ENCODE peak calls at places on chromosomes 1 and 21, in six cellular contexts. O is lower leg skin, H is sigmoid colon, P is erythroblast, U is HCT116, Q is body of pancreas. G is an unnamed sample.

GRCh38 chr1:67945733-67946374 is 104.6 kb downstream of the DIRAS3 start:
- DNase-seq in O (no peak), H (no peak), P (no peak), U (no peak), Q (no peak), G (no peak)

GRCh38 chr1:65423884-65424655 is 3.6 kb downstream of the LEPR start:
- DNase-seq in O (no peak), H (no peak), P (peak; percentile 79), U (peak; percentile 70), Q (no peak), G (no peak)

GRCh38 chr21:34100789-34101188 is 27.4 kb downstream of the MRPS6 start:
- DNase-seq in O (no peak), H (no peak), P (no peak), U (no peak), Q (no peak), G (no peak)

GRCh38 chr1:240399381-240399780 is 212.6 kb downstream of the GREM2 start:
- DNase-seq in O (no peak), H (no peak), P (no peak), U (no peak), Q (no peak), G (no peak)

GRCh38 chr1:19209439-19209989 is 552 bp downstream of the UBR4 start:
- DNase-seq in O (peak; percentile 86), H (peak; percentile 71), P (peak; percentile 91), U (no peak), Q (peak; percentile 42), G (no peak)

GRCh38 chr1:31354266-31354665 is 18.6 kb downstream of the FABP3 start:
- DNase-seq in O (no peak), H (no peak), P (peak; percentile 64), U (no peak), Q (no peak), G (no peak)

GRCh38 chr1:162366671-162367070 is 10.0 kb downstream of the SPATA46 start:
- DNase-seq in O (no peak), H (no peak), P (no peak), U (no peak), Q (no peak), G (no peak)

GRCh38 chr1:159200759-159201158 is 3.9 kb upstream of the ACKR1 start:
- DNase-seq in O (no peak), H (no peak), P (peak; percentile 57), U (no peak), Q (no peak), G (no peak)

GRCh38 chr1:112981461-112982233 is 25.7 kb upstream of the SLC16A1 start:
- DNase-seq in O (no peak), H (no peak), P (no peak), U (no peak), Q (no peak), G (no peak)

GRCh38 chr1:151145158-151146071 is 1.0 kb downstream of the SEMA6C start:
- DNase-seq in O (peak; percentile 90), H (peak; percentile 73), P (peak; percentile 51), U (no peak), Q (no peak), G (peak; percentile 79)

GRCh38 chr1:166129006-166129405 is 37.8 kb downstream of the FAM78B start:
- DNase-seq in O (no peak), H (no peak), P (no peak), U (no peak), Q (no peak), G (no peak)

GRCh38 chr1:183030053-183030452 is 6.8 kb downstream of the LAMC1 start:
- DNase-seq in O (no peak), H (no peak), P (no peak), U (no peak), Q (no peak), G (no peak)

GRCh38 chr1:229567109-229567868 is 8.8 kb upstream of the ABCB10 start:
- DNase-seq in O (peak; percentile 36), H (no peak), P (no peak), U (no peak), Q (no peak), G (no peak)
- TF ChIP-seq POLR2A in O (no peak), H (no peak), P (no peak), U (no peak), Q (no peak), G (no peak)

DNA sequence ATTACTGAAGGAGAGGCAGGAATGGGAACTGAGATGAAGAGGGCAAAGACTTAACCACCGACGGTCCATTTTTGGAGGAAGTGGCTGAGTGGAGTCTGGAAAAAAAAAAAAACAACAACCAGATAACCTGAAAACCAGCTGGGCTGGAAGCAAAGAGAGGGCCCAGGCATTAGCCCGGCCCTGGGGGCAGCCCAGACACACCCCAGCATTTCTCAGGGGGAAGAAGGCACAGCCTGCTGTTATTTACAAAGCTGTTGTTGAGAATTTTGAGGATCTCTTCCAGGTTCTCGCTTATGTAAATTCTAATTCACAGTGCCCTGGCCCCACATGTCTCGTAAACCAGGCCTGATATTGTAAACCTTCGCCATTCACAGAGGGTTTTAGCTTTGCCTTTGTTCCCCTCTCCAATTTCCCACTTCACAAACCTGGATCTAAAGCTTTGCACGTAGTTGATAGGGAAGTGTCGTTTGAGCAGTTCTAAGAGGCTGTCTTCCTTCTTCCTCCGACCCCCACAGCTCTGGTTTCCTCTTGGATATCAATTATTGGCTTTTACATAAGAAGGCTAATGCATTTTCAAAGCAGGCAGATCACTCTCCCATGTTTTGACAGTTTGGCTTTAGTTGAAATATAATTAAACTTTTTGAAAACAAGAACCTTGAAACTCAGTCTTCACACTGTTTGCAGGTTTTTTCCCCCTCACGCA is 161.8 kb upstream of the IRF2BP2 start:
- DNase-seq in O (peak; percentile 18), H (no peak), P (peak; percentile 67), U (no peak), Q (no peak), G (no peak)
- TF ChIP-seq POLR2A in O (no peak), H (no peak), P (no peak), U (no peak), Q (no peak), G (no peak)

GRCh38 chr1:45892068-45892785 is 88.8 kb downstream of the MAST2 start:
- DNase-seq in O (no peak), H (no peak), P (no peak), U (peak; percentile 93), Q (peak; percentile 22), G (no peak)
- TF ChIP-seq POLR2A in O (no peak), H (no peak), P (no peak), U (no peak), Q (no peak), G (no peak)

GRCh38 chr1:25858906-25859789 is at the start of gene AUNIP:
- DNase-seq in O (peak; percentile 95), H (peak; percentile 91), P (peak; percentile 96), U (peak; percentile 74), Q (peak; percentile 88), G (peak; percentile 97)
- TF ChIP-seq POLR2A in O (no peak), H (peak; percentile 59), P (peak; percentile 89), U (peak; percentile 79), Q (peak; percentile 22), G (peak; percentile 70)

GRCh38 chr21:46325073-46325912 is 1.3 kb downstream of the PCNT start:
- DNase-seq in O (peak; percentile 88), H (peak; percentile 75), P (peak; percentile 77), U (peak; percentile 28), Q (peak; percentile 42), G (peak; percentile 92)

GRCh38 chr21:46326110-46326703 is 2.3 kb downstream of the PCNT start:
- DNase-seq in O (no peak), H (no peak), P (no peak), U (no peak), Q (no peak), G (no peak)

GRCh38 chr21:46323227-46323709 is 402 bp downstream of the C21orf58 start:
- DNase-seq in O (no peak), H (peak; percentile 74), P (peak; percentile 79), U (no peak), Q (no peak), G (no peak)

GRCh38 chr21:46323710-46324389 is at the start of the genes C21orf58 and PCNT:
- DNase-seq in O (peak; percentile 99), H (peak; percentile 99), P (peak; percentile 100), U (peak; percentile 93), Q (peak; percentile 98), G (peak; percentile 98)

GRCh38 chr21:46324390-46325072 is 575 bp downstream of the PCNT start:
- DNase-seq in O (peak; percentile 97), H (peak; percentile 93), P (peak; percentile 96), U (peak; percentile 46), Q (peak; percentile 87), G (peak; percentile 96)
- TF ChIP-seq POLR2A in O (no peak), H (no peak), P (peak; percentile 55), U (no peak), Q (peak; percentile 40), G (no peak)

DNA sequence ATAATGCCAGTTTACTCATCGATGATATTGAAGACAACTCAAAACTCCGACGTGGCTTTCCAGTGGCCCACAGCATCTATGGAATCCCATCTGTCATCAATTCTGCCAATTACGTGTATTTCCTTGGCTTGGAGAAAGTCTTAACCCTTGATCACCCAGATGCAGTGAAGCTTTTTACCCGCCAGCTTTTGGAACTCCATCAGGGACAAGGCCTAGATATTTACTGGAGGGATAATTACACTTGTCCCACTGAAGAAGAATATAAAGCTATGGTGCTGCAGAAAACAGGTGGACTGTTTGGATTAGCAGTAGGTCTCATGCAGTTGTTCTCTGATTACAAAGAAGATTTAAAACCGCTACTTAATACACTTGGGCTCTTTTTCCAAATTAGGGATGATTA is 13.7 kb downstream of the GGPS1 start:
- DNase-seq in O (no peak), H (no peak), P (no peak), U (no peak), Q (no peak), G (no peak)
- TF ChIP-seq POLR2A in O (no peak), H (no peak), P (no peak), U (no peak), Q (no peak), G (no peak)

GRCh38 chr1:40449684-40450490 is at the start of gene ZFP69B:
- DNase-seq in O (peak; percentile 96), H (peak; percentile 94), P (peak; percentile 92), U (no peak), Q (peak; percentile 92), G (peak; percentile 97)
- TF ChIP-seq POLR2A in O (no peak), H (no peak), P (peak; percentile 77), U (no peak), Q (peak; percentile 49), G (no peak)

GRCh38 chr1:17409391-17409811 is 30.1 kb downstream of the RCC2 start:
- DNase-seq in O (no peak), H (no peak), P (peak; percentile 19), U (no peak), Q (no peak), G (no peak)
- TF ChIP-seq POLR2A in O (no peak), H (no peak), P (no peak), U (no peak), Q (no peak), G (no peak)

G was measured in spleen.